ENCODE peak calls at places on chromosomes 12 and 14, in five cellular contexts. P is GM23248, U is transverse colon, G is prostate gland, T is Caco-2. Z is an unnamed sample.

GRCh38 chr12:100913872-100914600 is 119.5 kb downstream of the ANO4 start:
- DNase-seq in P (peak; percentile 75), U (no peak), G (no peak), T (no peak), Z (no peak)

GRCh38 chr12:106767954-106768501 is 6.5 kb upstream of the RIC8B start:
- DNase-seq in P (no peak), U (no peak), G (no peak), T (no peak), Z (peak; percentile 27)

GRCh38 chr14:84785997-84786396 is 743.9 kb upstream of the FLRT2 start:
- DNase-seq in P (no peak), U (no peak), G (no peak), T (no peak), Z (no peak)

GRCh38 chr14:101496779-101497420 is 64.4 kb upstream of the DIO3 start:
- DNase-seq in P (no peak), U (peak; percentile 1), G (no peak), T (no peak), Z (no peak)

GRCh38 chr14:89841855-89842254 is 112.7 kb downstream of the EFCAB11 start:
- DNase-seq in P (no peak), U (no peak), G (no peak), T (no peak), Z (no peak)

GRCh38 chr12:70643927-70644326 is 6.7 kb upstream of the PTPRB start:
- DNase-seq in P (no peak), U (no peak), G (no peak), T (no peak), Z (no peak)

GRCh38 chr14:58061581-58061980 is 90.4 kb downstream of the ARMH4 start:
- DNase-seq in P (no peak), U (no peak), G (no peak), T (no peak), Z (no peak)

GRCh38 chr14:88895116-88895515 is 70.7 kb downstream of the TTC8 start:
- DNase-seq in P (peak; percentile 68), U (no peak), G (peak; percentile 81), T (no peak), Z (no peak)

GRCh38 chr12:91140660-91141045 is 29.4 kb upstream of the LUM start:
- DNase-seq in P (peak; percentile 88), U (no peak), G (no peak), T (no peak), Z (no peak)

GRCh38 chr12:27488479-27488878 is 35.5 kb upstream of the PPFIBP1 start:
- DNase-seq in P (no peak), U (no peak), G (no peak), T (no peak), Z (peak; percentile 9)

GRCh38 chr12:3641428-3641883 is 111.5 kb downstream of the CRACR2A start:
- DNase-seq in P (peak; percentile 82), U (no peak), G (no peak), T (no peak), Z (no peak)

GRCh38 chr12:115802767-115803166 is 474.7 kb downstream of the MED13L start:
- DNase-seq in P (no peak), U (no peak), G (no peak), T (no peak), Z (no peak)

GRCh38 chr14:20413785-20414117 is 450 bp upstream of the TEP1 start:
- DNase-seq in P (peak; percentile 29), U (peak; percentile 21), G (no peak), T (no peak), Z (no peak)

GRCh38 chr14:54221432-54221803 is 175.4 kb upstream of the CDKN3 start:
- DNase-seq in P (no peak), U (no peak), G (no peak), T (no peak), Z (no peak)

GRCh38 chr14:95237956-95238355 is 80.6 kb upstream of the DICER1 start:
- DNase-seq in P (no peak), U (no peak), G (no peak), T (no peak), Z (no peak)

GRCh38 chr14:94599656-94600004 is 12.6 kb upstream of the SERPINA3 start:
- DNase-seq in P (no peak), U (no peak), G (no peak), T (no peak), Z (no peak)

GRCh38 chr12:49507139-49507538 is 31.7 kb upstream of the KCNH3 start:
- DNase-seq in P (peak; percentile 79), U (no peak), G (no peak), T (no peak), Z (no peak)

DNA sequence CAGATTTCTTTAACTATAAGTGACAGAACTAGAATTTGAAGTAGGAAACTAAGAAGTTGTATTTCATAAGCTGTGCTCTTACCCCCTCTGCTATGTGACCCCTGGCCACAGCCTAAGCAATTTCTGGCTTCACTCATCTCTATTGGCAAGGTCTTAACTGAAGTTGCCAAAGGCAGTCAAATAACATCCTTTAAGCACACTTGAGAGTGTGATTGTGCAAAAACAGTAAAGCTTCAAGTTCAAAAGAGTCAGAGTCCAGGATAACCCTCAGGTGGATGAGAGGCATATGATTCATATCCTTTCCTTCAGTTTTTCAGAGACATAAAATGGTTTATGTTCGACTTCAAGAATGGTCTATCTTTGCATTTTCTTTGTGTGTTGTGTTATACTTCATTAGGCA is 45.2 kb downstream of the GRIP1 start:
- DNase-seq in P (no peak), U (no peak), G (no peak), T (no peak), Z (no peak)
- H3K4me1 ChIP-seq in P (no peaks in the 10 kb centered on the region), U (no peaks in the 10 kb centered on the region), G (no peaks in the 10 kb centered on the region), T (peaks cover 5% of the 10 kb centered on the region), Z (no peaks in the 10 kb centered on the region)

GRCh38 chr14:74619672-74620131 is 7.7 kb upstream of the LTBP2 start:
- DNase-seq in P (peak; percentile 99), U (peak; percentile 59), G (no peak), T (no peak), Z (peak; percentile 58)

GRCh38 chr14:74616507-74616906 is 4.5 kb upstream of the LTBP2 start:
- DNase-seq in P (peak; percentile 96), U (no peak), G (no peak), T (no peak), Z (no peak)

GRCh38 chr14:74616996-74617700 is 5.1 kb upstream of the LTBP2 start:
- DNase-seq in P (peak; percentile 61), U (no peak), G (no peak), T (no peak), Z (no peak)

GRCh38 chr14:74620497-74620921 is 8.5 kb upstream of the LTBP2 start:
- DNase-seq in P (peak; percentile 98), U (no peak), G (no peak), T (peak; percentile 41), Z (no peak)

DNA sequence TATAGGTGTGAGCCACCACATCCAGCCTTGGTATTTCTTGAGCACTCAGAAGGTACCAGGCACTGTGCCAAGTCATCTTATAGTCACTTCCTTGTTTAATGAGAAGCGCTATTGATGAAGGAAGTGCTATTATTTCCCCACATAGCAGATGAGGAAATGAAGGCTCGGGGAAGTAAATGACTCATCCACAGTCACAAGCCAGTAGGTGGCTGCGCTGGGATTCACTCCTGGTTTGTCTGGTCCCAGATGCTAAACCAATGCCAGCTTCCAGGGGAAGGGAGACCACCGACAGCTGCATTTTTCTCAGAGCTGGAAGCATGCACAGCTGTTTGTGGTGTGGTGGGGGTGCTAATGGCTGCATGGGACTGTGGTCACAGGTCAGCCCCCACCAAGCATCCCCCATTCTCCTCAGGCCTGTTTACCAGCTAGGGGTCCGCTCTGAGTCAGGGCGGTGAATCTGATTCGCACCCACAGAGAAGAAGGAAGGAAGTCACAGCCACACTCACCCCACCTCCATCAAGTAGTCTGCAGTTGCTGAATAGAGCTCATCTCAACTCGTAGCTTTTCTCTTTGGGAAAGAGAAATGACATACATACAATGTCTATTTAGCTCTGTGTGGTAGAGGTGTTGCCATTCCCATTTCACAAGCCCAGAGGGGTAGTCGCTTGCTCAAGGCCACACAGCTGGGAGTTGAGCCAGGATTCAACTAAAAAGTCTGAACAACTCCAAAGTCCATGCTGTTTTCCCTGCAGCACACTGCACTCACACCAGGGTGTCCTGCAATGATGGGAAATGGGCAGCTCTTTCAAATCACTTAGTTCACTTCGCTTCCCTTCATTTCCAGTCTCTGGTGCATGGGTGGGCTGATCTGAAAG is 6.3 kb upstream of the LTBP2 start:
- DNase-seq in P (peak; percentile 85), U (peak; percentile 46), G (no peak), T (no peak), Z (peak; percentile 64)
- H3K4me1 ChIP-seq in P (peaks cover 77% of the 10 kb centered on the region), U (peaks cover 28% of the 10 kb centered on the region), G (no peaks in the 10 kb centered on the region), T (peaks cover 28% of the 10 kb centered on the region), Z (peaks cover 16% of the 10 kb centered on the region)

GRCh38 chr12:122028165-122028591 is 6.5 kb downstream of the BCL7A start:
- DNase-seq in P (peak; percentile 45), U (no peak), G (no peak), T (no peak), Z (peak; percentile 64)

GRCh38 chr12:122030427-122030825 is 8.7 kb downstream of the BCL7A start:
- DNase-seq in P (no peak), U (no peak), G (no peak), T (no peak), Z (no peak)

GRCh38 chr12:122029620-122030426 is 8.1 kb downstream of the BCL7A start:
- DNase-seq in P (no peak), U (no peak), G (no peak), T (no peak), Z (peak; percentile 90)

GRCh38 chr12:122026706-122027328 is 5.1 kb downstream of the BCL7A start:
- DNase-seq in P (no peak), U (no peak), G (no peak), T (no peak), Z (no peak)

GRCh38 chr12:122028601-122029560 is 7.2 kb downstream of the BCL7A start:
- DNase-seq in P (no peak), U (no peak), G (no peak), T (no peak), Z (peak; percentile 43)
- H3K4me1 ChIP-seq in P (no peaks in the 10 kb centered on the region), U (peaks cover 4% of the 10 kb centered on the region), G (no peaks in the 10 kb centered on the region), T (peaks cover 3% of the 10 kb centered on the region), Z (peaks cover 18% of the 10 kb centered on the region)

GRCh38 chr12:117028254-117028653 is 71.0 kb downstream of the TESC start:
- DNase-seq in P (no peak), U (no peak), G (no peak), T (no peak), Z (peak; percentile 19)

GRCh38 chr12:117026921-117027250 is 72.3 kb downstream of the TESC start:
- DNase-seq in P (no peak), U (no peak), G (no peak), T (no peak), Z (no peak)

GRCh38 chr12:117025481-117026151 is 73.6 kb downstream of the TESC start:
- DNase-seq in P (peak; percentile 85), U (peak; percentile 55), G (peak; percentile 80), T (peak; percentile 80), Z (peak; percentile 93)

GRCh38 chr12:117026343-117026742 is 72.9 kb downstream of the TESC start:
- DNase-seq in P (no peak), U (no peak), G (no peak), T (no peak), Z (no peak)

DNA sequence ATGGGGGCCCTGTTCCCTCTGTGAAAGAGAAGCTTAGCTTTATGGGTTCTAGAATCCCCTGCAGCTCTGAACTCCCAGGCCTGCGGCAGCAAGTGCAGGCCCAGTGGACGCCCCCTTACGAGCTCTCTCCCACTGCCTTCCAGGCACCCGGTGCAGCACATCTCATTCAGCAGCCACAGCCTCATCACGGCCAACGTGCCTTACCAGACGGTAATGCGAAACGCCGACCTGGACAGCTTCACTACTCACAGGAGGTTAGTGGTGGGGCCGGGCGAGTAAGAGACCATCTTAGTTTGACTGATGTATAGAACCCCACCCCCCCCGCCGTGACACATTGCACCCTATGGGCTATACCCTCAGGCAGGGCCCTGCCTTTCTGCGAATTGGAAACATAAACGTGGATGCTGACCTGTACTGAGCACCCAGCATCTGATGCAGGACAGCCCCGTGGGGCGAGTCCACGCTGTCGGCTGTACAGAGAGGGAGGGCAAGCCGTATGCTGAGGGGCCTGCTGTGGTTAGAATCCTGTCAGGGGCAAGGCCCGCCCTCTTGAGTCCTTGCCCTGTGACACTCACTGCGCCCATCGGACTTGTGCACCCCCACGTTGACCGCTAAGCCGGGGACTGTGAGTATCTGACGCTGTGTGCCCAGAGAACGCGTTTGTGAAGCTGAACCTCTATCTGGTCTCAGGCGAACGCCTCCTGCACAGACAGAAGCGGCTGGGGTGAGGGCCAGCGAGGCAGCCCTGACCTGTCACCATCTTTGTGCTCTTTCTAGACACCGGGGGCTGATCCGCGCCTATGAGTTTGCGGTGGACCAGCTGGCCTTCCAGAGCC is 71.7 kb downstream of the TESC start:
- DNase-seq in P (no peak), U (no peak), G (no peak), T (no peak), Z (no peak)
- H3K4me1 ChIP-seq in P (no peaks in the 10 kb centered on the region), U (peaks cover 5% of the 10 kb centered on the region), G (peaks cover 4% of the 10 kb centered on the region), T (peaks cover 6% of the 10 kb centered on the region), Z (peaks cover 12% of the 10 kb centered on the region)

Z was measured in adrenal gland.